ENCODE peak calls at places on chromosomes 4 and X, in seven cellular contexts. M is GM06990, I is hepatocyte, V is fibroblast of lung, W is NT2/D1, T is esophagus squamous epithelium, P is brain microvascular endothelial cell. G is an unnamed sample. For H3K27me3, the result is how much of the 10 kb centered on the place peaks cover.

GRCh38 chrX:56498756-56499155 is 64.7 kb upstream of the UBQLN2 start:
- DNase-seq in T (no peak), P (no peak), V (no peak), I (no peak), M (no peak), W (no peak), G (no peak)

GRCh38 chr4:176193898-176194297 is 1.5 kb downstream of the SPATA4 start:
- DNase-seq in T (no peak), M (no peak), V (peak), I (no peak), P (peak), W (no peak), G (no peak)

GRCh38 chr4:154911097-154911496 is 130.0 kb downstream of the RBM46 start:
- DNase-seq in W (peak), V (no peak), P (no peak), T (no peak), M (no peak), I (peak), G (no peak)

GRCh38 chrX:120647127-120647526 is 17.3 kb upstream of the C1GALT1C1 start:
- DNase-seq in P (peak), V (peak), T (no peak), M (no peak), W (no peak), I (no peak), G (no peak)

GRCh38 chr4:60562353-60562752 is 637.8 kb upstream of the ADGRL3 start:
- DNase-seq in W (no peak), P (no peak), I (no peak), T (no peak), M (no peak), V (no peak), G (no peak)

GRCh38 chrX:42869659-42870476 is 91.9 kb upstream of the PPP1R2C start:
- DNase-seq in W (no peak), M (peak), I (no peak), V (no peak), T (no peak), P (no peak), G (no peak)

GRCh38 chr4:172953896-172954568 is 214.6 kb upstream of the GALNT7 start:
- DNase-seq in I (no peak), M (no peak), V (no peak), T (no peak), P (no peak), W (no peak), G (no peak)

GRCh38 chr4:25180524-25181131 is 20.4 kb upstream of the SEPSECS start:
- DNase-seq in I (peak), M (no peak), T (no peak), P (peak), V (peak), W (peak), G (peak)

GRCh38 chr4:7288751-7289523 is 96.6 kb downstream of the SORCS2 start:
- DNase-seq in I (no peak), V (no peak), P (no peak), T (no peak), M (no peak), W (no peak), G (no peak)

GRCh38 chr4:54852061-54852460 is 194.3 kb downstream of the KIT start:
- DNase-seq in T (no peak), P (no peak), M (no peak), V (no peak), I (no peak), W (no peak), G (no peak)

GRCh38 chr4:180947421-180947820 is 1295.8 kb upstream of the TENM3 start:
- DNase-seq in W (no peak), P (no peak), I (peak), T (no peak), V (peak), M (no peak), G (peak)

GRCh38 chr4:184417802-184418511 is 56.4 kb downstream of the IRF2 start:
- DNase-seq in P (peak), V (peak), I (peak), M (peak), T (no peak), W (no peak), G (no peak)

GRCh38 chr4:112377701-112378620 is 80.8 kb downstream of the ALPK1 start:
- DNase-seq in M (no peak), T (no peak), I (no peak), P (no peak), W (no peak), V (no peak), G (no peak)

GRCh38 chr4:108172780-108173598 is 4.3 kb upstream of the LEF1 start:
- DNase-seq in T (no peak), W (no peak), I (peak), V (peak), M (peak), P (no peak), G (peak)

GRCh38 chr4:147863111-147863747 is 131.3 kb downstream of the ARHGAP10 start:
- DNase-seq in M (no peak), T (no peak), P (no peak), W (no peak), I (no peak), V (no peak), G (no peak)

GRCh38 chr4:27387706-27388105 is 527.1 kb downstream of the STIM2 start:
- DNase-seq in P (no peak), I (no peak), W (no peak), V (no peak), M (no peak), T (no peak), G (no peak)

GRCh38 chr4:183601381-183601780 is 57.6 kb downstream of the RWDD4 start:
- DNase-seq in M (no peak), V (no peak), P (no peak), I (no peak), T (no peak), W (no peak), G (no peak)

GRCh38 chrX:128818690-128819089 is 704.6 kb downstream of the SMARCA1 start:
- DNase-seq in W (no peak), T (no peak), M (no peak), V (no peak), I (no peak), P (no peak), G (no peak)

GRCh38 chr4:56656346-56656643 is 24.8 kb downstream of the HOPX start:
- DNase-seq in T (no peak), M (no peak), V (no peak), I (peak), W (no peak), P (no peak), G (no peak)

GRCh38 chr4:26206339-26206738 is 114.5 kb upstream of the RBPJ start:
- DNase-seq in I (no peak), M (no peak), V (peak), P (peak), W (no peak), T (no peak), G (no peak)

GRCh38 chrX:55919367-55920221 is 202.0 kb downstream of the RRAGB start:
- DNase-seq in W (no peak), V (no peak), T (no peak), M (peak), P (no peak), I (no peak), G (no peak)

GRCh38 chr4:81625422-81626417 is 154.0 kb upstream of the RASGEF1B start:
- DNase-seq in P (no peak), V (no peak), W (no peak), I (no peak), T (no peak), M (no peak), G (no peak)

GRCh38 chr4:38073596-38074234 is 113.5 kb downstream of the PTTG2 start:
- DNase-seq in M (no peak), I (no peak), P (no peak), V (no peak), W (no peak), T (no peak), G (no peak)

GRCh38 chr4:44447563-44448504 is 775 bp downstream of the KCTD8 start:
- DNase-seq in I (peak), T (no peak), P (no peak), M (peak), W (no peak), V (peak), G (no peak)

GRCh38 chr4:6674500-6675149 is 19.1 kb upstream of the S100P start:
- DNase-seq in V (peak), W (no peak), T (no peak), M (no peak), P (peak), I (peak), G (peak)

GRCh38 chrX:55488559-55489314 is 911 bp downstream of the USP51 start:
- DNase-seq in W (peak), I (peak), M (peak), V (peak), P (peak), T (peak), G (peak)

GRCh38 chrX:55161581-55161980 is 58.6 kb upstream of the PAGE5 start:
- DNase-seq in T (no peak), I (no peak), V (peak), P (no peak), W (peak), M (no peak), G (no peak)

GRCh38 chr4:12360391-12360790 is 931.7 kb upstream of the HS3ST1 start:
- DNase-seq in T (no peak), V (no peak), M (no peak), P (no peak), I (no peak), W (no peak), G (no peak)

GRCh38 chrX:100812216-100813158 is 7.7 kb upstream of the CSTF2 start:
- DNase-seq in I (no peak), M (no peak), P (no peak), T (no peak), V (no peak), W (no peak), G (no peak)

GRCh38 chr4:7513731-7514130 is 79.0 kb upstream of the PSAPL1 start:
- DNase-seq in M (no peak), T (no peak), I (peak), V (peak), W (no peak), P (peak), G (no peak)

GRCh38 chr4:95548738-95549245 is at the start of gene UNC5C:
- DNase-seq in T (no peak), M (peak), P (peak), I (peak), V (peak), W (no peak), G (peak)

GRCh38 chrX:108353452-108353851 is 84.8 kb downstream of the COL4A6 start:
- DNase-seq in W (peak), P (no peak), T (no peak), M (no peak), V (no peak), I (no peak), G (peak)
- H3K27me3 ChIP-seq in W (under half), P (under half), T (under half), M (under half), V (under half), I (under half), G (under half)

DNA sequence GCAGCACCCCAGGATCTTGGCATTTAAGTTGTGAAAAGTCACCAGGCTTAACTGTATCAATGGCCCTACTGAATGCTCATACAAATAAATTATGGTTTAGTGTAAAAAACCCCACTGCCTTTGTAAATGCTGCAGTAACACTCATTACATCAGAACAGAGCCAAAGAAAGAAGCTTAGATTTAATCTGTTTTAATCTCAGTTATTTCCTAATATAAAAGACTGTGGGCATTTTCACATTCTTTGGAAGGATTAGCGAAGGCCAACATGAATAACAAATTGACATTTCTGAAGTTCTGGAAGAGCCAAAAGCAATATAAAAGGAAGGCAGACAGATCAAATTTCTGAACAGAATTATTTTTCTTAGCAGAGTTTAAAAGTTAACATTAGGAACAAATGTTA is 140.0 kb upstream of the HCCS start:
- DNase-seq in V (peak), M (no peak), W (no peak), P (no peak), I (no peak), T (no peak), G (peak)
- H3K27me3 ChIP-seq in V (under half), M (under half), W (under half), P (under half), I (under half), T (under half), G (under half)

GRCh38 chrX:40418413-40419195 is 162.2 kb upstream of the ATP6AP2 start:
- DNase-seq in M (no peak), I (no peak), T (no peak), P (no peak), W (no peak), V (peak), G (no peak)
- H3K27me3 ChIP-seq in M (under half), I (under half), T (under half), P (under half), W (under half), V (under half), G (under half)

GRCh38 chr4:190015538-190016368 is 11.3 kb downstream of the FRG2 start:
- DNase-seq in V (no peak), T (no peak), I (no peak), P (no peak), M (no peak), W (no peak), G (no peak)
- H3K27me3 ChIP-seq in V (under half), T (half or more), I (under half), P (under half), M (under half), W (half or more), G (under half)

GRCh38 chr4:139278450-139278849 is 1.6 kb downstream of the MGARP start:
- DNase-seq in P (no peak), T (no peak), W (no peak), I (no peak), V (no peak), M (no peak), G (no peak)

GRCh38 chr4:139278956-139279722 is 886 bp downstream of the MGARP start:
- DNase-seq in P (no peak), W (no peak), V (peak), T (no peak), M (no peak), I (no peak), G (no peak)

GRCh38 chr4:139279723-139280620 is at the start of gene MGARP:
- DNase-seq in P (no peak), W (no peak), V (peak), T (no peak), I (peak), M (no peak), G (no peak)

GRCh38 chr4:139282375-139283075 is 2.5 kb upstream of the MGARP start:
- DNase-seq in I (no peak), W (no peak), T (no peak), P (peak), V (peak), M (no peak), G (no peak)

GRCh38 chr4:139281212-139281611 is 1.2 kb upstream of the MGARP start:
- DNase-seq in V (no peak), T (no peak), P (no peak), I (no peak), W (no peak), M (no peak), G (no peak)
- H3K27me3 ChIP-seq in V (under half), T (under half), P (under half), I (under half), W (under half), M (under half), G (under half)

GRCh38 chrX:68828740-68829593 is at the start of gene EFNB1:
- DNase-seq in T (peak), P (peak), I (peak), M (peak), V (peak), W (peak), G (peak)

GRCh38 chrX:68827256-68827655 is 1.6 kb upstream of the EFNB1 start:
- DNase-seq in I (no peak), P (no peak), V (no peak), W (no peak), T (no peak), M (no peak), G (no peak)

GRCh38 chrX:68829594-68830485 is 1.0 kb downstream of the EFNB1 start:
- DNase-seq in I (peak), P (no peak), V (peak), M (peak), W (no peak), T (no peak), G (no peak)

GRCh38 chrX:68826113-68826980 is 2.5 kb upstream of the EFNB1 start:
- DNase-seq in W (no peak), I (no peak), M (no peak), T (no peak), V (no peak), P (no peak), G (no peak)

GRCh38 chrX:68827848-68828562 is 816 bp upstream of the EFNB1 start:
- DNase-seq in I (peak), P (peak), W (peak), T (peak), V (peak), M (peak), G (peak)
- H3K27me3 ChIP-seq in I (under half), P (under half), W (under half), T (under half), V (under half), M (under half), G (under half)